ENCODE peak calls at places on chromosome 9, in eight cellular contexts. K is fibroblast of the aortic adventitia; V is heart right ventricle; B is CD8-positive, alpha-beta T cell; L is A673; C is coronary artery; U is nephron progenitor cell; G is B cell. M is an unnamed sample.

GRCh38 chr9:114072181-114073140 is 5.6 kb downstream of the AMBP start:
- DNase-seq in U (no peak), V (peak; percentile 58), L (peak; percentile 23), K (peak; percentile 84), C (peak; percentile 83), B (no peak), G (no peak), M (no peak)

GRCh38 chr9:99127372-99128132 is 22.6 kb downstream of the TGFBR1 start:
- DNase-seq in V (no peak), L (no peak), K (peak; percentile 65), U (no peak), C (no peak), G (no peak), B (no peak), M (no peak)

GRCh38 chr9:136160939-136161610 is 42.4 kb upstream of the TMEM250 start:
- DNase-seq in U (peak; percentile 37), C (no peak), G (no peak), K (no peak), B (no peak), L (no peak), V (no peak), M (no peak)

GRCh38 chr9:112378441-112379176 is 1.3 kb upstream of the HSDL2 start:
- DNase-seq in L (no peak), U (no peak), C (no peak), K (no peak), B (peak; percentile 7), V (peak; percentile 18), G (no peak), M (no peak)

GRCh38 chr9:94031380-94031779 is 52.9 kb upstream of the PTPDC1 start:
- DNase-seq in C (no peak), V (no peak), B (no peak), K (peak; percentile 22), L (no peak), U (no peak), G (no peak), M (no peak)

GRCh38 chr9:38380872-38381534 is 11.5 kb upstream of the ALDH1B1 start:
- DNase-seq in K (no peak), L (no peak), U (no peak), V (no peak), B (no peak), G (no peak), C (no peak), M (no peak)

GRCh38 chr9:4144869-4145268 is 155.0 kb downstream of the GLIS3 start:
- DNase-seq in G (no peak), U (no peak), L (no peak), B (no peak), K (no peak), C (no peak), V (no peak), M (no peak)

GRCh38 chr9:31588010-31588409 is 796.4 kb upstream of the ACO1 start:
- DNase-seq in K (no peak), B (no peak), G (no peak), L (no peak), C (no peak), U (no peak), V (no peak), M (no peak)

GRCh38 chr9:34650816-34651215 is 1.2 kb upstream of the IL11RA start:
- DNase-seq in U (no peak), C (no peak), V (no peak), B (no peak), G (no peak), L (no peak), K (peak; percentile 15), M (no peak)

GRCh38 chr9:107465467-107466451 is 23.8 kb downstream of the KLF4 start:
- DNase-seq in K (peak; percentile 62), B (no peak), G (no peak), L (peak; percentile 61), U (peak; percentile 84), V (peak; percentile 80), C (peak; percentile 81), M (peak; percentile 81)

GRCh38 chr9:105683688-105684275 is 10.6 kb upstream of the TMEM38B start:
- DNase-seq in C (no peak), L (no peak), U (no peak), K (no peak), G (no peak), B (no peak), V (no peak), M (no peak)

GRCh38 chr9:76718166-76718565 is 46.1 kb upstream of the PCA3 start:
- DNase-seq in V (no peak), C (no peak), G (no peak), K (no peak), U (no peak), L (no peak), B (no peak), M (no peak)

DNA sequence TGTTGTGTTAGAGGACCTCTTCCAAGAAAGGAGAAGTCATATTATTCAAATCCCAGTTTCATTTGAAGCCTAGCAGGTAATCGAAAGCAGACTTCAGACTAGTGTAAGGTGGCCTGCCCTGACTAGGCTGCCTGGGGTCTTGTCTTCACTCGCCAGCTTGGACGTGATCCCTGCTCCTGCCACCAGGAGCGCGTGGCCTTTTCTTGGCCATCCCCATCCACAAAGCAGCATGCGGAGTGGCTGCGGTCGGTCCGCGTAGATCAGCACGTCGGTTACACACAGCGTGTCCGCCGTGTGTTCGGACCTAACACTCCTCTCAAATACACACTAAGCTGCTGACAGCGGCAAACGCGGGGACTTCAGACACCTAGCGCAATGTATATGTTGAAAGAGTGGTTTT is 37.3 kb downstream of the CFAP77 start:
- DNase-seq in K (no peak), G (no peak), C (no peak), U (peak; percentile 67), L (no peak), V (no peak), B (no peak), M (no peak)
- TF ChIP-seq CTCF in K (no peak), G (no peak), C (no peak), U (peak; percentile 61), L (peak; percentile 19), V (no peak), B (no peak), M (no peak)

DNA sequence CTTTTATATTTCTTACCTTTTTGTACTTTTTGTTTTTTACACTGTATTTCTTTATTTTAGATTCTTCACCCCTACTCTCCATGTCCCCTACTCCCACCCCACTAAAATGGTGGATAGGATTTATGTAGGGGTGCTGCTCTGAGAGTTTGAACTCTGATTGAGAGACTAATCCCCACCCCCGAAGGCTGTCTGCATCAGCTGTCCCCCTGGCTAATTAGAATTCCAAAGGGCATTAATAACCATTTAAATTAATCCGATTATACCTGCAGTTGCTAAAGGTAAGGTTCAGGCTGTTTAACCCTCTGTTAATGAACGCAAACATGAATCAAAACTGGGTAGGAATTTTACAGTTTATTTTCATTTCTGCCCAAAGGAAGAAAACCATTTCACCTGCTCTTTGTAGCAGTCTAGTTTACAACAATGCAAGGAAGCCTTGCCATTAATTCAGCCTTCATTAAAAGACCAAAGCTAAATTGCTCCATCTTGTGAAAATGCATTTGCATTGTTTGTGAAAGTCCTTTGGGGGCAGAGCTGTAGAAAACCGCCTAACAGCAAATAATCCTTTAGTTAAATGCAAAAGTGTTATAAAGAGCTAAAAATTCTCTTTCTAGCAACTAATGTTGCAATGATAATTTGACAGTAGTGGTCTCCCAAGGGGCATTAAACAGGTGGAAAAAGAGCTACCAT is 71.2 kb downstream of the ZCCHC7 start:
- DNase-seq in G (no peak), L (no peak), C (no peak), U (no peak), V (no peak), B (no peak), K (no peak), M (no peak)
- TF ChIP-seq CTCF in G (no peak), L (peak; percentile 11), C (no peak), U (no peak), V (no peak), B (no peak), K (no peak), M (peak; percentile 13)

DNA sequence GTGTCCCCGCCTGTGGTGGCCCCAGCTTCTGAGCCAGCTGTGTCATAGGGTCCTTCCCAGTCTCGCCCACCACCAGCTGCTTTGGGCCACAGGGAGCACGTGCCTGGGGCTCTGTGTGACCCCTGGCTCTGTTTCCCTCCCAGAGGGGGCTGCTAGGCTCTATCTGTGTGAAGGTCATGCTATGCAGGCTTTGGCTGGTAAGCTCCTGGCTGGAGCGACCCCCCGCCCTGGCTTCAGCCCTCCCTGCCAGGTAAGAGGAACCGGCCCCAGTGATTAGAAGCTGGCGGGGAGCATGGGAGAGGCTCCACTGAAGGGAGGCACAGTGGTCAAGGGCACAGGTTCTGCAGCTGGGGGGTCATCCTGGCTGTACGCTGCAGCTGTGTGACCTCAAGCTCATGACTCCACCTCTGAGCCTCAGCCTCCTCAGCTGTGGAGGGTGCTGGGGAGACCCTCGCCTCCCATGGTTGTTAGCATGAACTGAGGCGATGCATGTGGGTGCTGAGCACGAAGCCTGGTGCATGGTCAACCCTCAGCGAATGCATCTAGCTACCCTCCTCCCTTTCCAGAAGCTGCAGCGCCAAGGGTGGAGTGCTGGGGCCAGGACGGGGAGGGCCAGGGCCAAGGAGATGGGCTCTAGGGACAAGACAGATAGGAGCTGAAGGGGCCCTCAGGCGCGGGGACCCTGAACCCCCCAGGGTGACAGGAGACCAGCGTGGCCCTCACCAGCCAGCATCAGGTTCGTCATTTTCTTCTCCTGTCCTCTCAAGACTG is 163.8 kb upstream of the MVB12B start:
- DNase-seq in G (no peak), V (no peak), K (no peak), B (no peak), L (no peak), C (peak; percentile 61), U (no peak), M (no peak)
- TF ChIP-seq CTCF in G (no peak), V (no peak), K (no peak), B (no peak), L (no peak), C (no peak), U (no peak), M (no peak)

DNA sequence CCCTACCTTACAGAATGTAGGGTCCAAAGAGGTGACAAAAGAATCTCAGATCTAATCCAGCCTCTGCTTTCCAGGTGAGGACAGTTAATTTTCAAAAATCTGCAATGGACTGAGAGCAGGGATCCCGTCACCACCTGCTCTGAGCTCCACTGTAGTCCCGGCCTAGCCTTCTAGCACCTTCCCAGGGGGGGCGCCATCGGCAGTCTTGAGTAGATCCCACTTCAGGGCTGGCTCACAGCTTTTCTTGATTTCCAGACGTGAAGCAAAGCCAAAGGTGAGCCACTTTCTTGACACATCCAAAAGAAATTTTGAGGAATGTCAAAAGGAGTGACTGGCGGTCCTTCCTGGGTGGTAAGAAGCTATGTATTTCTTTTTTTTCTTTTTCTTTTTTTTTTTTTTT is 114.1 kb downstream of the SYK start:
- DNase-seq in B (no peak), G (no peak), C (no peak), L (peak; percentile 41), K (peak; percentile 27), U (peak; percentile 30), V (no peak), M (peak; percentile 43)
- TF ChIP-seq CTCF in B (no peak), G (no peak), C (no peak), L (peak; percentile 42), K (peak; percentile 35), U (no peak), V (no peak), M (peak; percentile 39)

GRCh38 chr9:121281614-121282291 is 13.8 kb downstream of the GSN start:
- DNase-seq in B (no peak), G (no peak), C (peak; percentile 90), U (no peak), L (no peak), V (peak; percentile 90), K (peak; percentile 73), M (no peak)
- TF ChIP-seq CTCF in B (no peak), G (no peak), C (no peak), U (no peak), L (no peak), V (no peak), K (peak; percentile 18), M (no peak)

GRCh38 chr9:127170049-127170448 is 47.6 kb upstream of the ANGPTL2 start:
- DNase-seq in L (no peak), V (no peak), U (no peak), K (no peak), B (no peak), G (no peak), C (no peak), M (no peak)
- TF ChIP-seq CTCF in L (no peak), V (no peak), U (no peak), K (peak; percentile 5), B (no peak), G (no peak), C (no peak), M (no peak)